ENCODE peak calls at places on chromosomes 11 and 22, in four cellular contexts. G is A549, W is HepG2, O is K562. X is an unnamed sample.

GRCh38 chr11:126450198-126450597 is 94.7 kb downstream of the ST3GAL4 start:
- DNase-seq in G (no peak), O (no peak), W (no peak), X (no peak)

GRCh38 chr11:131025020-131025419 is 108.7 kb upstream of the SNX19 start:
- DNase-seq in O (peak), W (peak), G (peak), X (no peak)

GRCh38 chr22:45903355-45904149 is 73.4 kb downstream of the WNT7B start:
- DNase-seq in G (no peak), W (no peak), O (no peak), X (no peak)

GRCh38 chr11:123231777-123232176 is 36.7 kb upstream of the CLMP start:
- DNase-seq in O (no peak), G (no peak), W (no peak), X (no peak)

GRCh38 chr22:47370448-47371262 is 608.2 kb downstream of the TBC1D22A start:
- DNase-seq in O (no peak), W (no peak), G (no peak), X (no peak)

GRCh38 chr11:112620621-112621394 is 340.4 kb upstream of the NCAM1 start:
- DNase-seq in O (no peak), W (no peak), G (no peak), X (peak)

GRCh38 chr11:27475622-27476021 is 3.0 kb upstream of the LGR4 start:
- DNase-seq in G (no peak), W (peak), O (no peak), X (no peak)

GRCh38 chr11:58121101-58121500 is 4.2 kb downstream of the OR9I1 start:
- DNase-seq in G (no peak), W (no peak), O (no peak), X (no peak)

GRCh38 chr11:46435679-46436078 is 44.1 kb upstream of the CHRM4 start:
- DNase-seq in G (no peak), W (no peak), O (no peak), X (no peak)

GRCh38 chr11:37657645-37658044 is 1059.6 kb upstream of the RAG2 start:
- DNase-seq in W (no peak), O (no peak), G (peak), X (no peak)

DNA sequence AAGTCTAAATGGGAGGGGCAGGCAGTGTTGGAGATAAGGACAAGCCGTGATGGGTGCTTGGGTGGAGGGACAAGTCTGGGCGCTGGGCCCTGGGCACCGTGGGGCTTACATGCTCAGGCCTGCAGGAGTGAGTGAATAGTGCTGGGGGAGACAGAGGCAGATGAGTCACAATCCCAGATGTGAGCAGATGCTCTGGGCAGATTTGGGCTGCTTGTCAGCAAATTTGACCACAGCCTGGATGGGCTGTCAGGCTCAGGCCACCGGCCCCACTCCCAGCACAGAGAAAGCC is 41.6 kb upstream of the ZBED5 start:
- DNase-seq in O (peak), W (no peak), G (no peak), X (no peak)
- TF ChIP-seq KDM1A in O (peak), W (no peak), G (no peak), X (no peak)

DNA sequence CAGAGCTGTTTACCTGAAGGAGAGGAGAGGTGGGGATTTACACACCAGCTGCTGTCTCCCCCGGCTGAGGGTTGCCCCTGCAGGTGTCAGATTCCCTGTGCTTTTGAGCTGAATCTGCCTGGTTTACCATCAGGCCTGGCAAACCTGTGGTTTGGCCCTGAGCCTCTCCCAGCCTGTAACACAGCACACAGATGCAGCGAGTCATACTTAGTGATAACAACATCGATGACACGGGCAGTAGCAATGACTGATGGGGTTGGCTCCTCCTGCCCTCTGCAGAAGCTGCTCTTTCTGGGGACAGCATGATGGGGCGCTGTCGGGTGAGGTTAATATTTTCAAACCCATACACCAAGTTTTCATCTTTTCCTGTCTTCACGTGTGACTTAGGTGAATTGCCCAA is 380.0 kb upstream of the B3GAT1 start:
- DNase-seq in W (no peak), G (no peak), O (no peak), X (no peak)
- TF ChIP-seq MYC in W (no peak), G (no peak), O (no peak), X (no peak)

DNA sequence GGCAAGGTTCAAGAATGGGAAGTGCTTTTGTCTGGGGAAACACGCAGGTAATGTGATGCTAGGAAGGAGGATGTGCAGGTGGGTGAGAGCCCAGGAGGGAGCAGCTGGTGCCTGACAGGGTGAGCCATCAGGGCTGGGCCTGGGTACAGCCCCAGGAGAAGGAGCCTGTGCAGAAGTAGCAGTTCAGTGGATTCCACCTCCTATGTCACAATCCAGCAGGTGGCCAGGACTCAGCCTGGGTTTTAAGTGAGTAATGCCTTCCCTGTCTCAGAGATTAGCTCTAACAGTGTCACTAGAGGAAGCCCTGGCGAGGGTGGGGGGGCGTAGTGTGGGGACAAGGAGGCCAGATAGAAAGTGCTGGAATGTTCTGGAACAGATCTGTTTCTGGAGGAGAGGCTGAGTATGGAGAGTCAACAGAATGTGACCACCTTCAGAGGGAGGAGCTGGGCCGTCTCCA is 8.1 kb downstream of the RIC8A start:
- DNase-seq in G (no peak), W (no peak), O (peak), X (no peak)
- TF ChIP-seq KDM1A in G (no peak), W (no peak), O (no peak), X (no peak)

DNA sequence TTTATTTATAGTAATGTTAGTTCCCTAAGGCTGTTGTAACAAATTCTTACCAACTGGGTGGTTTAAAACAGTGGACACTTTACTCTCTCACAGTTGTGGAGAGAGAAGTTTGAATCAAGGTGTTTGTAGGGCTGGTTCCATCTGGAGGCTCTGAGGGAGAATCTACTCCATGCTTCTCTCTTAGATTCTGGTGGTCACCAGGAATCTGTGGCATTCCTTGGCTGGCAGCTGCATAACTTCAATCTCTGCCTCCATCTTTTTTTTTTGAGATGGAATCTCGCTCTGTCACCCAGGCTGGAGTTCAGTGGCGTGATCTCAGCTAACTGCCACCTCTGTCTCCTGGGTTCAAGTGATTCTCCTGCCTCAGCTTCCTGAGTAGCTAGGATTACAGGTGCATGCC is 46.3 kb downstream of the LDLRAD3 start:
- DNase-seq in G (no peak), W (no peak), O (no peak), X (no peak)
- TF ChIP-seq MYC in G (no peak), W (no peak), O (no peak), X (no peak)

GRCh38 chr11:7367803-7368202 is 116.1 kb downstream of the SYT9 start:
- DNase-seq in W (no peak), G (no peak), O (no peak), X (no peak)
- TF ChIP-seq KDM1A in W (no peak), G (no peak), O (no peak), X (no peak)

GRCh38 chr11:85423794-85424193 is 203.3 kb downstream of the DLG2 start:
- DNase-seq in O (no peak), G (no peak), W (no peak), X (no peak)

GRCh38 chr11:85423331-85423730 is 203.8 kb downstream of the DLG2 start:
- DNase-seq in W (no peak), G (no peak), O (no peak), X (no peak)
- TF ChIP-seq MYC in W (no peak), G (no peak), O (no peak), X (no peak)

GRCh38 chr11:11789735-11790369 is 51.9 kb upstream of the USP47 start:
- DNase-seq in O (peak), G (peak), W (no peak), X (no peak)
- TF ChIP-seq KDM1A in O (no peak), G (no peak), W (no peak), X (no peak)

GRCh38 chr11:133383689-133384088 is 148.6 kb downstream of the OPCML start:
- DNase-seq in O (no peak), G (no peak), W (no peak), X (no peak)
- TF ChIP-seq MYC in O (no peak), G (no peak), W (no peak), X (no peak)

GRCh38 chr22:23547818-23548500 is 32.1 kb downstream of the IGLL1 start:
- DNase-seq in W (no peak), O (no peak), G (no peak), X (no peak)
- TF ChIP-seq KDM1A in W (no peak), O (no peak), G (no peak), X (no peak)

GRCh38 chr11:63508009-63508408 is 2.1 kb downstream of the LGALS12 start:
- DNase-seq in O (peak), G (peak), W (peak), X (no peak)

GRCh38 chr11:63505857-63506528 is at the start of gene LGALS12:
- DNase-seq in W (no peak), O (peak), G (no peak), X (no peak)

GRCh38 chr11:63510360-63511130 is 4.7 kb downstream of the LGALS12 start:
- DNase-seq in G (no peak), W (no peak), O (no peak), X (no peak)

GRCh38 chr11:63511349-63511748 is 5.5 kb downstream of the LGALS12 start:
- DNase-seq in G (no peak), W (no peak), O (no peak), X (no peak)

DNA sequence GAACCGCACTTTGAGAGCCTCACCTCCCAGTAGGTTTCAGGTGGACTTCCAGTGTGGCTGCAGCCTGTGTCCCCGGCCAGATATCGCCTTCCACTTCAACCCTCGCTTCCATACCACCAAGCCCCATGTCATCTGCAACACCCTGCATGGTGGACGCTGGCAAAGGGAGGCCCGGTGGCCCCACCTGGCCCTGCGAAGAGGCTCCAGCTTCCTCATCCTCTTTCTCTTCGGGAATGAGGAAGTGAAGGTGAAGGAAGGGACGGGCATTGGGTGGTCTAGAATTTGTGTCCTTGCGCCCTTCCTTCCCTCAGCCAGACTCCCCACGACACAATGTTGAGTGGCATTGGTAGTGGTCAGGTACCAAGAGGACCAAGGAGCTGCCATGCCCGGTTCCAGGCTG is 2.9 kb downstream of the LGALS12 start:
- DNase-seq in W (no peak), G (no peak), O (no peak), X (no peak)
- TF ChIP-seq MYC in W (no peak), G (no peak), O (no peak), X (no peak)